ENCODE peak calls at places on chromosomes 13 and 19, in four cellular contexts. M is testis, B is psoas muscle, O is stomach. R is an unnamed sample. For H3K9me3, the result is how much of the 10 kb centered on the place peaks cover.

GRCh38 chr19:32558607-32559228 is 22.3 kb upstream of the PDCD5 start:
- DNase-seq in O (no peak), B (no peak), M (no peak), R (no peak)

GRCh38 chr19:44689290-44690130 is 9.4 kb upstream of the CEACAM16 start:
- DNase-seq in M (peak), O (peak), B (peak), R (peak)

GRCh38 chr19:16330368-16330801 is 5.8 kb downstream of the KLF2 start:
- DNase-seq in M (peak), O (peak), B (peak), R (peak)

GRCh38 chr19:16340092-16340491 is 15.5 kb downstream of the KLF2 start:
- DNase-seq in O (no peak), B (no peak), M (no peak), R (no peak)

GRCh38 chr13:53238241-53238640 is 209.6 kb downstream of the OLFM4 start:
- DNase-seq in O (no peak), B (no peak), M (no peak), R (no peak)

GRCh38 chr19:6062274-6062673 is 48.0 kb downstream of the RFX2 start:
- DNase-seq in M (peak), B (peak), O (peak), R (peak)

GRCh38 chr19:11949201-11949600 is 15.6 kb upstream of the ZNF763 start:
- DNase-seq in M (no peak), O (no peak), B (no peak), R (no peak)

GRCh38 chr19:46579286-46579944 is 21.7 kb upstream of the CALM3 start:
- DNase-seq in B (no peak), M (peak), O (no peak), R (peak)

GRCh38 chr19:17615889-17616685 is 60.6 kb downstream of the COLGALT1 start:
- DNase-seq in B (no peak), O (no peak), M (no peak), R (no peak)

GRCh38 chr19:38107129-38107528 is 116.9 kb downstream of the DPF1 start:
- DNase-seq in M (no peak), B (no peak), O (no peak), R (no peak)

DNA sequence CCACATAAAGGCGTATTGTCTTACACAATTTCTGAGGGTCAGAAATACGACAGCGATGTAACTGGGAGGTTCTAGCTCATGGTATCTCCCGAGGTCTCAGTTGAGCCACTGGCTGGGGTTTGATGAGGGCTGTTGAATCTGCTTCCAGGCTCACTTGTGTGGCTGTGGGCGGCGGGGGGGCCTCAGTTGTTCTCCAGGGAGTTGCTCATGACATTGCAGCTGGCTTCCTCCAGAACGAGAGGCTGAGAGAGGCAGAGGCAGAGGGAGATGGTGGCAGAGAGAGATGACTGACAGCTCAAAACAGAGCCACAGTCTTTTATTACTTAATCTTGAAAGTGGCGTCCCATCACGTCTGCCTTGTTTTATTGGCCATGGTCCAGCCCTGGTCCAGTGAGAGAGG is 6.2 kb upstream of the NLRP5 start:
- DNase-seq in B (no peak), M (no peak), O (no peak), R (no peak)
- H3K9me3 ChIP-seq in B (under half), M (under half), O (under half), R (under half)

GRCh38 chr13:46603165-46603603 is 50.2 kb downstream of the LRCH1 start:
- DNase-seq in M (no peak), O (no peak), B (no peak), R (no peak)
- TF ChIP-seq CTCF in M (peak), O (no peak), B (no peak), R (no peak)

GRCh38 chr13:98496239-98496668 is 80.7 kb downstream of the STK24 start:
- DNase-seq in M (no peak), O (no peak), B (peak), R (no peak)
- H3K27ac ChIP-seq in M (peak), O (peak), B (no peak), R (no peak)

GRCh38 chr19:36719687-36720556 is 32.5 kb downstream of the ZNF567 start:
- DNase-seq in O (no peak), M (no peak), B (no peak), R (no peak)
- H3K9me3 ChIP-seq in O (half or more), M (under half), B (half or more), R (half or more)